ENCODE peak calls at places on chromosomes 5 and 9, in six cellular contexts. W is astrocyte of the spinal cord; M is BJ; Y is stimulated activated CD4-positive, alpha-beta T cell treated with anti-CD3 and anti-CD28 coated beads, TNF-alpha, amount 100 ng/mL, for 4 hours; T is AG04450; D is lower leg skin. U is an unnamed sample.

GRCh38 chr5:19564036-19564435 is 424.0 kb downstream of the CDH18 start:
- DNase-seq in M (no peak), T (no peak), W (peak; percentile 9), D (no peak), Y (no peak), U (no peak)

GRCh38 chr5:153147891-153148623 is 342.4 kb upstream of the GRIA1 start:
- DNase-seq in Y (no peak), W (peak; percentile 66), T (no peak), M (no peak), D (no peak), U (peak; percentile 82)

GRCh38 chr9:98644011-98644410 is 64.7 kb downstream of the GABBR2 start:
- DNase-seq in D (peak; percentile 25), M (no peak), Y (no peak), T (no peak), W (no peak), U (no peak)

GRCh38 chr5:42889311-42889933 is 77.7 kb upstream of the SELENOP start:
- DNase-seq in D (peak; percentile 95), T (peak; percentile 18), M (peak; percentile 11), W (peak; percentile 70), Y (no peak), U (peak; percentile 81)

GRCh38 chr5:146218163-146218562 is 14.8 kb downstream of the RBM27 start:
- DNase-seq in M (no peak), T (no peak), Y (no peak), W (no peak), D (no peak), U (no peak)

GRCh38 chr5:178483620-178484019 is 106.6 kb downstream of the COL23A1 start:
- DNase-seq in D (no peak), M (no peak), W (no peak), Y (peak; percentile 11), T (no peak), U (no peak)

GRCh38 chr5:81789033-81789432 is 38.1 kb upstream of the SSBP2 start:
- DNase-seq in Y (no peak), W (peak; percentile 39), D (no peak), T (no peak), M (no peak), U (no peak)

GRCh38 chr9:18010492-18010891 is 431.6 kb downstream of the SH3GL2 start:
- DNase-seq in D (no peak), M (no peak), T (no peak), W (no peak), Y (no peak), U (no peak)

GRCh38 chr5:148998174-148998797 is 64.6 kb downstream of the SH3TC2 start:
- DNase-seq in T (no peak), W (peak; percentile 75), D (no peak), Y (no peak), M (no peak), U (peak; percentile 73)

GRCh38 chr9:87503970-87504369 is 6.3 kb downstream of the DAPK1 start:
- DNase-seq in T (no peak), D (no peak), Y (no peak), M (no peak), W (no peak), U (no peak)

GRCh38 chr9:33263936-33264472 is 504 bp downstream of the BAG1 start:
- DNase-seq in M (no peak), T (no peak), W (peak; percentile 8), Y (no peak), D (peak; percentile 93), U (no peak)

GRCh38 chr5:138874771-138875628 is at the start of gene LRRTM2:
- DNase-seq in M (peak; percentile 24), D (no peak), Y (no peak), W (peak; percentile 92), T (peak; percentile 85), U (peak; percentile 25)

GRCh38 chr5:173765030-173765644 is 123.0 kb upstream of the CPEB4 start:
- DNase-seq in D (no peak), T (no peak), M (no peak), W (no peak), Y (no peak), U (no peak)